ENCODE peak calls at places on chromosomes 13 and 19, in five cellular contexts. K is GM23338, C is GM12878, F is HepG2, J is K562. Z is an unnamed sample.

GRCh38 chr13:46831588-46832194 is 34.7 kb upstream of the ESD start:
- DNase-seq in K (peak), C (no peak), F (peak), J (peak), Z (peak)

GRCh38 chr13:97567510-97568243 is 133.7 kb downstream of the RAP2A start:
- DNase-seq in K (peak), C (peak), F (peak), J (no peak), Z (peak)

GRCh38 chr19:2577722-2578335 is 101.9 kb downstream of the GADD45B start:
- DNase-seq in K (no peak), C (no peak), F (no peak), J (no peak), Z (no peak)

GRCh38 chr19:29308977-29309520 is 96.1 kb upstream of the UQCRFS1 start:
- DNase-seq in K (peak), C (no peak), F (no peak), J (no peak), Z (no peak)

GRCh38 chr13:112510002-112510780 is 77.8 kb downstream of the TUBGCP3 start:
- DNase-seq in K (peak), C (no peak), F (peak), J (peak), Z (peak)

GRCh38 chr13:110431851-110432294 is 124.8 kb downstream of the COL4A2 start:
- DNase-seq in K (no peak), C (no peak), F (no peak), J (no peak), Z (no peak)

GRCh38 chr19:42529248-42529764 is 1.0 kb upstream of the CEACAM1 start:
- DNase-seq in K (peak), C (no peak), F (peak), J (peak), Z (peak)

GRCh38 chr19:46659151-46660007 is 1.6 kb downstream of the DACT3 start:
- DNase-seq in K (peak), C (no peak), F (no peak), J (peak), Z (peak)

GRCh38 chr19:4369888-4370260 is 26.5 kb downstream of the MPND start:
- DNase-seq in K (peak), C (no peak), F (no peak), J (no peak), Z (no peak)

GRCh38 chr19:40589723-40590429 is 11.3 kb upstream of the LTBP4 start:
- DNase-seq in K (no peak), C (no peak), F (no peak), J (no peak), Z (no peak)

GRCh38 chr13:77555246-77555645 is 19.7 kb downstream of the SCEL start:
- DNase-seq in K (no peak), C (no peak), F (no peak), J (no peak), Z (no peak)

GRCh38 chr13:109271061-109271460 is 515.3 kb downstream of the IRS2 start:
- DNase-seq in K (no peak), C (no peak), F (no peak), J (no peak), Z (no peak)

GRCh38 chr19:53537523-53538377 is at the start of gene ZNF331:
- DNase-seq in K (peak), C (peak), F (peak), J (no peak), Z (peak)

GRCh38 chr13:52695856-52696255 is 43.2 kb downstream of the SUGT1 start:
- DNase-seq in K (no peak), C (peak), F (peak), J (no peak), Z (no peak)

GRCh38 chr19:589693-590395 is at the start of gene HCN2:
- DNase-seq in K (no peak), C (no peak), F (no peak), J (peak), Z (no peak)

GRCh38 chr19:5225486-5226345 is 114.9 kb downstream of the PTPRS start:
- DNase-seq in K (peak), C (no peak), F (peak), J (peak), Z (no peak)

GRCh38 chr19:15374796-15375440 is 4.7 kb downstream of the AKAP8 start:
- DNase-seq in K (no peak), C (no peak), F (no peak), J (no peak), Z (no peak)

GRCh38 chr13:112831801-112832200 is 137.2 kb upstream of the MCF2L start:
- DNase-seq in K (no peak), C (no peak), F (no peak), J (no peak), Z (no peak)

GRCh38 chr13:99985243-99985874 is 3.8 kb downstream of the ZIC2 start:
- DNase-seq in K (peak), C (no peak), F (no peak), J (no peak), Z (no peak)

GRCh38 chr13:57629391-57629804 is 2.1 kb upstream of the PCDH17 start:
- DNase-seq in K (peak), C (no peak), F (no peak), J (no peak), Z (no peak)

GRCh38 chr19:48608798-48609263 is 2.3 kb downstream of the SPACA4 start:
- DNase-seq in K (peak), C (no peak), F (peak), J (peak), Z (peak)

GRCh38 chr13:41974262-41974900 is 13.5 kb upstream of the VWA8 start:
- DNase-seq in K (no peak), C (no peak), F (peak), J (no peak), Z (no peak)

GRCh38 chr19:52527954-52528326 is 472 bp downstream of the ZNF808 start:
- DNase-seq in K (peak), C (no peak), F (no peak), J (peak), Z (no peak)

GRCh38 chr13:32135655-32136054 is 104.1 kb downstream of the FRY start:
- DNase-seq in K (no peak), C (no peak), F (no peak), J (no peak), Z (no peak)

GRCh38 chr13:30159446-30159839 is 147.9 kb downstream of the KATNAL1 start:
- DNase-seq in K (no peak), C (no peak), F (no peak), J (no peak), Z (no peak)

GRCh38 chr13:30346159-30346788 is 38.9 kb upstream of the KATNAL1 start:
- DNase-seq in K (no peak), C (peak), F (no peak), J (no peak), Z (no peak)

GRCh38 chr19:34217952-34218817 is 36.2 kb upstream of the GARRE1 start:
- DNase-seq in K (no peak), C (peak), F (no peak), J (peak), Z (peak)

GRCh38 chr13:48547663-48548092 is 14.8 kb upstream of the RCBTB2 start:
- DNase-seq in K (no peak), C (no peak), F (peak), J (no peak), Z (no peak)

GRCh38 chr13:95652821-95653220 is 8.3 kb upstream of the DZIP1 start:
- DNase-seq in K (no peak), C (no peak), F (no peak), J (no peak), Z (no peak)

GRCh38 chr13:45602183-45602582 is 13.4 kb downstream of the ERICH6B start:
- DNase-seq in K (no peak), C (no peak), F (no peak), J (no peak), Z (no peak)

GRCh38 chr13:45604892-45605291 is 10.6 kb downstream of the ERICH6B start:
- DNase-seq in K (peak), C (no peak), F (no peak), J (peak), Z (no peak)

GRCh38 chr13:45598597-45598996 is 16.9 kb downstream of the ERICH6B start:
- DNase-seq in K (no peak), C (no peak), F (no peak), J (no peak), Z (no peak)

GRCh38 chr13:45603338-45603737 is 12.2 kb downstream of the ERICH6B start:
- DNase-seq in K (no peak), C (no peak), F (no peak), J (no peak), Z (no peak)

GRCh38 chr13:45601680-45602079 is 13.9 kb downstream of the ERICH6B start:
- DNase-seq in K (no peak), C (no peak), F (no peak), J (no peak), Z (no peak)
- TF ChIP-seq JUNB in K (no peak), C (no peak), F (no peak), J (no peak), Z (no peak)

GRCh38 chr19:38679839-38680238 is 32.4 kb downstream of the ACTN4 start:
- DNase-seq in K (no peak), C (no peak), F (no peak), J (no peak), Z (no peak)
- TF ChIP-seq JUNB in K (no peak), C (no peak), F (no peak), J (no peak), Z (peak)

DNA sequence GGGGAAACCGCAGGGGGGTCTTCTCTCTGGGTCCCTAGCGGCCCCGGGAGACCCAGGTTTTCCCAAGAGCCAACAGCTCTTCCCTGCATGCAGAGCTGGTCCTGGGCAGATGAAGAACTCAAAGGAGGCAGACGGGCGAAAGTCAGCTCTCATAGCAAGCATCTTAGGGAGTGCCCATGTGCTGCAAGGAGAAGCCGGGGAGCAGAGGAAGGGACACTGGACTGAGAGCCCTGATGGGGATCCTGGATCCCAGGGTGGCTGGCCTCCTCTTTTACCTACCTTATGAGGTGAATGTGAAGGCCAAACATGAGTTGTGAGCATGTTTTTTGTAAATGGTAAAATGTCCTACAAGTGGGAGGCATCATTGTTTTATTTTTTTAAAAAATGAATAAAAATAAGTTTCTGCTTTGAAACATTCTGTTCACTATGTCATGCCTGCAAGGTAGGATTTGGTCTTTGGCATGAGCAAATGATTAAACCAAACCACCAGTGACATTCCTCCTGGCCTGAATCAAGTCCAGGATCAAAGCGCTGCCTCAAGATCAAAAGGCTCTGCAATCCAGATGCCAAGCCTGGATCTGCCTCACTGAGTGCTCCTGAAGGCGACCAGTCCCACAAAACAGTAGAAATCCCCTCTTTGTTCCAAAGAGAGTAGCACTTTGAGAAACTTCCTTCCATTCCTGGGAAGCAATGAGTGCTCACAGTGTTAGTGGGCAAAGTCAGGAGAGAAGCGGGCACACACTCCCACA is 92.2 kb upstream of the SERP2 start:
- DNase-seq in K (no peak), C (no peak), F (peak), J (no peak), Z (no peak)
- TF ChIP-seq JUNB in K (no peak), C (no peak), F (no peak), J (no peak), Z (no peak)

DNA sequence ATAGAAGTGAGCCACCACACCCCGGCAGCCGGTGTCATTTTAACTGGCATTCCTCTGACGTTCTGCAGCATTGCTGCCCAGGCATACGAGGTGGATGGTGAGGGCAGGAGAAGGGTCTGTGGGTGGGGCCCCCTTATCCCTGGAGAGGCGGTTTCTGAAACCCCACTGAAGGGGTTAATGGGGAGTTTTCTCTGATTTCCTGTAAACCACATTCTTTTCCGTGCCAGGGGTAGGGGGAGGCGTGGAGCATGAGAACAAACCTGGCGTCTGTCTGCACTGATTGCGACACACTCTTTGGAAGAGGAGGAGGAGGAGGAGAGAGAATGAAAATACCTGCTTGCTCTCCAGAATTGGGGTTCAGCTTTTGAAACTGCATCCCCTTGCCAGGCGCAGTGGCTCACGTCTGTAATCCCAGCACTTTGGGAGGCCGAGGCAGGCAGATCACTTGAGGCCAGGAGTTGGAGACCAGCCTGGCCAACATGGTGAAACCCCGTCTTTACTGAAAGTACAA is 2.7 kb upstream of the C3 start:
- DNase-seq in K (peak), C (no peak), F (peak), J (no peak), Z (peak)
- TF ChIP-seq JUNB in K (no peak), C (no peak), F (no peak), J (no peak), Z (no peak)

GRCh38 chr19:18109363-18109730 is 11.8 kb downstream of the MAST3 start:
- DNase-seq in K (no peak), C (no peak), F (peak), J (no peak), Z (no peak)

GRCh38 chr19:18109731-18110671 is 12.4 kb downstream of the MAST3 start:
- DNase-seq in K (peak), C (no peak), F (peak), J (peak), Z (no peak)

GRCh38 chr19:18112989-18113478 is 15.5 kb downstream of the MAST3 start:
- DNase-seq in K (peak), C (no peak), F (peak), J (peak), Z (peak)

GRCh38 chr19:18108897-18109296 is 11.3 kb downstream of the MAST3 start:
- DNase-seq in K (no peak), C (no peak), F (no peak), J (no peak), Z (no peak)

GRCh38 chr19:18110833-18111232 is 13.3 kb downstream of the MAST3 start:
- DNase-seq in K (no peak), C (no peak), F (no peak), J (no peak), Z (no peak)
- TF ChIP-seq JUNB in K (no peak), C (no peak), F (no peak), J (no peak), Z (no peak)

GRCh38 chr19:45355402-45355801 is 14.9 kb downstream of the KLC3 start:
- DNase-seq in K (no peak), C (no peak), F (no peak), J (no peak), Z (no peak)
- TF ChIP-seq JUNB in K (no peak), C (no peak), F (no peak), J (no peak), Z (no peak)

DNA sequence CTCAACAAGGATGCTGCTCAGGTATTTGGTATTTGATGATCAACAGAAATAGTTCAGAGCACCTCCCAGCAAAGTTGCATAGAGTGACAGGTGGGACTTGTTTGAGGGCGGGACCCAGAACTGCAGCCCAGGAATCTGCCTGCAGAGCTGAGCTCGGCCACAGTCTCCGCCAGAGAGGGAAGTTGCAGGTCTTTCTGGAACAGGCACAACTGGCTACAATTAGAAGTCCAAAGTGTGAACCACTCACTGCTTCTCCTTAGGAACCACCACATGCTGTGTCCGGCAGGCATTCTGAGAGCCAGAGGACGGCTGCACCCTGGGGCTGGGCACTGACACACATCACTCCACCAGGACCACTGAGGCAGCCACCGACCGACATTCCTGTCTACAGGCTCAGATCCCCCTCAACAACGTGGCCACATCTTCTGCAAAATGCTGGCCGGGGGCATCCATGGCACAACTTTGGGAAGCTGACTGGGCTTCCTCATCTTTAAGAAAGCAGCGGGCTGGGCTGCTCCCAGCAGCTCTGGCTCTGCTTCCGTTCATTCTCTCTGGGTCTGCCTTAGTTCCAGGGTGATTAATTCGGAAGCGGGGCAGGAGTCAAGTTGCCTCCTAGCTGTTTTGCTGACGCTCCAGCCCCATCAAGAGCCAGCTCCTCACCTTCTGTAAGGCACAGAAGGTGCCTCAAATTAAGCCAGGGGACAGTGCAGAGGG is 918 bp downstream of the SLC15A1 start:
- DNase-seq in K (peak), C (no peak), F (no peak), J (no peak), Z (no peak)
- TF ChIP-seq JUNB in K (no peak), C (no peak), F (no peak), J (no peak), Z (no peak)

GRCh38 chr19:44905437-44906160 is at the start of gene APOE:
- DNase-seq in K (peak), C (no peak), F (peak), J (peak), Z (no peak)

GRCh38 chr19:44908836-44909201 is 3.2 kb downstream of the APOE start:
- DNase-seq in K (no peak), C (no peak), F (no peak), J (no peak), Z (no peak)

GRCh38 chr19:44908074-44908835 is 2.7 kb downstream of the APOE start:
- DNase-seq in K (no peak), C (no peak), F (no peak), J (no peak), Z (no peak)

GRCh38 chr19:44909775-44910174 is 4.2 kb downstream of the APOE start:
- DNase-seq in K (no peak), C (no peak), F (no peak), J (no peak), Z (no peak)

GRCh38 chr19:44907613-44908012 is 2.0 kb downstream of the APOE start:
- DNase-seq in K (no peak), C (no peak), F (no peak), J (no peak), Z (no peak)
- TF ChIP-seq JUNB in K (no peak), C (no peak), F (no peak), J (no peak), Z (no peak)

Z was measured in A549.